ENCODE peak calls at places on chromosomes 13 and 19, in five cellular contexts. S, Q, P, Z and U are unnamed samples.

GRCh38 chr19:11444059-11444458 is 8.6 kb downstream of the PRKCSH start:
- DNase-seq in S (no peak), Q (no peak), P (no peak), Z (no peak), U (no peak)

GRCh38 chr19:18650468-18651001 is 13.7 kb downstream of the KLHL26 start:
- DNase-seq in S (peak), Q (peak), P (no peak), Z (no peak), U (no peak)

GRCh38 chr13:42055500-42056085 is 7.1 kb downstream of the DGKH start:
- DNase-seq in S (no peak), Q (no peak), P (no peak), Z (no peak), U (no peak)

GRCh38 chr13:20188649-20189553 is 3.8 kb downstream of the GJB2 start:
- DNase-seq in S (no peak), Q (no peak), P (peak), Z (no peak), U (peak)

GRCh38 chr19:4112367-4112766 is 11.6 kb downstream of the MAP2K2 start:
- DNase-seq in S (no peak), Q (no peak), P (no peak), Z (no peak), U (no peak)

GRCh38 chr13:97030705-97031452 is 36.6 kb upstream of the OXGR1 start:
- DNase-seq in S (no peak), Q (peak), P (no peak), Z (no peak), U (peak)

GRCh38 chr19:38759590-38760003 is 13.7 kb downstream of the LGALS7 start:
- DNase-seq in S (no peak), Q (peak), P (no peak), Z (no peak), U (no peak)

GRCh38 chr13:40161931-40162330 is 504.5 kb downstream of the FOXO1 start:
- DNase-seq in S (no peak), Q (no peak), P (no peak), Z (no peak), U (no peak)

GRCh38 chr19:35663981-35664380 is 2.3 kb upstream of the UPK1A start:
- DNase-seq in S (no peak), Q (no peak), P (no peak), Z (no peak), U (no peak)

GRCh38 chr19:48308695-48309586 is 16.4 kb upstream of the EMP3 start:
- DNase-seq in S (no peak), Q (peak), P (peak), Z (no peak), U (peak)

GRCh38 chr13:24877531-24877930 is 113.6 kb downstream of the RNF17 start:
- DNase-seq in S (no peak), Q (no peak), P (no peak), Z (no peak), U (no peak)

GRCh38 chr13:27269114-27269665 is 1.4 kb upstream of the RASL11A start:
- DNase-seq in S (no peak), Q (peak), P (no peak), Z (no peak), U (no peak)

GRCh38 chr19:3785938-3786824 is at the start of gene MATK:
- DNase-seq in S (no peak), Q (no peak), P (peak), Z (no peak), U (no peak)

GRCh38 chr13:71677114-71677513 is 189.9 kb downstream of the DACH1 start:
- DNase-seq in S (no peak), Q (no peak), P (no peak), Z (no peak), U (no peak)

GRCh38 chr19:3253270-3253669 is 28.8 kb downstream of the CELF5 start:
- DNase-seq in S (no peak), Q (peak), P (peak), Z (no peak), U (peak)

GRCh38 chr19:12715102-12715501 is 8.6 kb downstream of the TNPO2 start:
- DNase-seq in S (no peak), Q (no peak), P (no peak), Z (no peak), U (no peak)

GRCh38 chr13:42525035-42525504 is 48.9 kb upstream of the TNFSF11 start:
- DNase-seq in S (no peak), Q (peak), P (no peak), Z (no peak), U (no peak)

GRCh38 chr13:42970824-42971669 is 21.0 kb downstream of the EPSTI1 start:
- DNase-seq in S (no peak), Q (peak), P (peak), Z (peak), U (peak)

GRCh38 chr13:57326532-57326931 is 159.5 kb downstream of the PRR20E start:
- DNase-seq in S (no peak), Q (no peak), P (no peak), Z (no peak), U (no peak)

GRCh38 chr19:41225238-41226052 is 6.4 kb downstream of the AXL start:
- DNase-seq in S (peak), Q (peak), P (peak), Z (no peak), U (peak)

GRCh38 chr13:94251801-94252200 is 227.7 kb downstream of the DCT start:
- DNase-seq in S (no peak), Q (peak), P (no peak), Z (no peak), U (no peak)

GRCh38 chr19:10086032-10086903 is at the start of gene SHFL:
- DNase-seq in S (peak), Q (peak), P (peak), Z (peak), U (no peak)

GRCh38 chr19:18204394-18205179 is 745 bp upstream of the RAB3A start:
- DNase-seq in S (no peak), Q (peak), P (no peak), Z (no peak), U (peak)

GRCh38 chr13:49669735-49670309 is 21.5 kb downstream of the EBPL start:
- DNase-seq in S (peak), Q (peak), P (peak), Z (no peak), U (peak)

GRCh38 chr13:75385708-75386083 is 96.3 kb downstream of the TBC1D4 start:
- DNase-seq in S (no peak), Q (no peak), P (no peak), Z (no peak), U (no peak)

GRCh38 chr19:50290775-50291174 is 38.4 kb downstream of the KCNC3 start:
- DNase-seq in S (no peak), Q (no peak), P (no peak), Z (no peak), U (no peak)

GRCh38 chr13:62910541-62910940 is 1494.9 kb upstream of the PCDH20 start:
- DNase-seq in S (no peak), Q (no peak), P (no peak), Z (no peak), U (no peak)

GRCh38 chr13:51970251-51970793 is 40.9 kb downstream of the ATP7B start:
- DNase-seq in S (no peak), Q (no peak), P (no peak), Z (no peak), U (no peak)

GRCh38 chr13:51453959-51454703 is 1.3 kb upstream of the INTS6 start:
- DNase-seq in S (no peak), Q (peak), P (no peak), Z (no peak), U (peak)

GRCh38 chr13:40472427-40473220 is 193.8 kb downstream of the FOXO1 start:
- DNase-seq in S (no peak), Q (no peak), P (no peak), Z (no peak), U (no peak)

GRCh38 chr13:108365255-108365654 is 95.7 kb downstream of the TNFSF13B start:
- DNase-seq in S (no peak), Q (no peak), P (no peak), Z (no peak), U (no peak)

GRCh38 chr13:62631614-62632013 is 1216.0 kb upstream of the PCDH20 start:
- DNase-seq in S (no peak), Q (no peak), P (no peak), Z (no peak), U (no peak)

GRCh38 chr13:35136585-35136984 is 194.5 kb downstream of the NBEA start:
- DNase-seq in S (no peak), Q (no peak), P (no peak), Z (no peak), U (no peak)